ENCODE peak calls at places on chromosomes 16 and 17, in four cellular contexts. One of them, this sample, is unnamed.
A peak's percentile ranks its signal among the peaks of the same experiment; 100 is the strongest.

GRCh38 chr16:70696952-70697600 is 11.2 kb upstream of the MTSS2 start:
- DNase-seq in HCT116: no peak
- DNase-seq in WTC11: no peak
- DNase-seq in HepG2: no peak
- DNase-seq in this sample: no peak

GRCh38 chr17:31318298-31319190 is 2.9 kb downstream of the EVI2A start:
- DNase-seq in HCT116: no peak
- DNase-seq in WTC11: no peak
- DNase-seq in HepG2: no peak
- DNase-seq in this sample: peak; percentile 63

GRCh38 chr16:85314633-85315032 is 202.4 kb upstream of the CIBAR2 start:
- DNase-seq in HCT116: no peak
- DNase-seq in WTC11: no peak
- DNase-seq in HepG2: no peak
- DNase-seq in this sample: no peak

GRCh38 chr16:49638696-49639629 is 216.9 kb downstream of the ZNF423 start:
- DNase-seq in HCT116: no peak
- DNase-seq in WTC11: no peak
- DNase-seq in HepG2: no peak
- DNase-seq in this sample: no peak

GRCh38 chr16:53502331-53503269 is at the start of gene AKTIP:
- DNase-seq in HCT116: no peak
- DNase-seq in WTC11: peak; percentile 67
- DNase-seq in HepG2: no peak
- DNase-seq in this sample: no peak

GRCh38 chr16:84883301-84883700 is 63.5 kb downstream of the CRISPLD2 start:
- DNase-seq in HCT116: no peak
- DNase-seq in WTC11: peak; percentile 24
- DNase-seq in HepG2: no peak
- DNase-seq in this sample: no peak

GRCh38 chr17:77879896-77880280 is 78.6 kb upstream of the TNRC6C start:
- DNase-seq in HCT116: no peak
- DNase-seq in WTC11: no peak
- DNase-seq in HepG2: no peak
- DNase-seq in this sample: no peak

GRCh38 chr16:11296706-11297491 is 15.8 kb upstream of the PRM1 start:
- DNase-seq in HCT116: no peak
- DNase-seq in WTC11: no peak
- DNase-seq in HepG2: peak; percentile 87
- DNase-seq in this sample: peak; percentile 35

GRCh38 chr16:50743575-50744225 is 1.8 kb downstream of the CYLD start:
- DNase-seq in HCT116: no peak
- DNase-seq in WTC11: no peak
- DNase-seq in HepG2: no peak
- DNase-seq in this sample: no peak

GRCh38 chr16:12837344-12837743 is 33.7 kb upstream of the CPPED1 start:
- DNase-seq in HCT116: no peak
- DNase-seq in WTC11: no peak
- DNase-seq in HepG2: no peak
- DNase-seq in this sample: no peak

GRCh38 chr17:7417056-7417655 is 3.0 kb upstream of the SPEM1 start:
- DNase-seq in HCT116: no peak
- DNase-seq in WTC11: no peak
- DNase-seq in HepG2: no peak
- DNase-seq in this sample: no peak

GRCh38 chr16:27642753-27643152 is 92.8 kb downstream of the KATNIP start:
- DNase-seq in HCT116: peak; percentile 7
- DNase-seq in WTC11: peak; percentile 49
- DNase-seq in HepG2: peak; percentile 35
- DNase-seq in this sample: no peak

GRCh38 chr17:40921026-40921425 is 16.4 kb downstream of the KRT23 start:
- DNase-seq in HCT116: no peak
- DNase-seq in WTC11: no peak
- DNase-seq in HepG2: no peak
- DNase-seq in this sample: no peak

GRCh38 chr16:31352344-31353115 is 2.4 kb upstream of the ITGAX start:
- DNase-seq in HCT116: no peak
- DNase-seq in WTC11: no peak
- DNase-seq in HepG2: no peak
- DNase-seq in this sample: no peak

GRCh38 chr16:58042001-58042885 is 16.7 kb downstream of the MMP15 start:
- DNase-seq in HCT116: no peak
- DNase-seq in WTC11: no peak
- DNase-seq in HepG2: no peak
- DNase-seq in this sample: no peak

GRCh38 chr16:88681084-88681680 is 5.1 kb downstream of the SNAI3 start:
- DNase-seq in HCT116: no peak
- DNase-seq in WTC11: peak; percentile 79
- DNase-seq in HepG2: peak; percentile 60
- DNase-seq in this sample: no peak

GRCh38 chr17:19346351-19347255 is 15.9 kb downstream of the B9D1 start:
- DNase-seq in HCT116: peak; percentile 23
- DNase-seq in WTC11: no peak
- DNase-seq in HepG2: peak; percentile 74
- DNase-seq in this sample: no peak

GRCh38 chr17:48569676-48570324 is 8.3 kb downstream of the HOXB4 start:
- DNase-seq in HCT116: no peak
- DNase-seq in WTC11: no peak
- DNase-seq in HepG2: no peak
- DNase-seq in this sample: no peak

GRCh38 chr17:48571024-48571818 is 6.9 kb downstream of the HOXB4 start:
- DNase-seq in HCT116: no peak
- DNase-seq in WTC11: no peak
- DNase-seq in HepG2: no peak
- DNase-seq in this sample: no peak

GRCh38 chr17:48568499-48569259 is 9.5 kb downstream of the HOXB4 start:
- DNase-seq in HCT116: no peak
- DNase-seq in WTC11: no peak
- DNase-seq in HepG2: no peak
- DNase-seq in this sample: no peak

GRCh38 chr17:48571826-48572417 is 6.2 kb downstream of the HOXB4 start:
- DNase-seq in HCT116: no peak
- DNase-seq in WTC11: no peak
- DNase-seq in HepG2: no peak
- DNase-seq in this sample: no peak

DNA sequence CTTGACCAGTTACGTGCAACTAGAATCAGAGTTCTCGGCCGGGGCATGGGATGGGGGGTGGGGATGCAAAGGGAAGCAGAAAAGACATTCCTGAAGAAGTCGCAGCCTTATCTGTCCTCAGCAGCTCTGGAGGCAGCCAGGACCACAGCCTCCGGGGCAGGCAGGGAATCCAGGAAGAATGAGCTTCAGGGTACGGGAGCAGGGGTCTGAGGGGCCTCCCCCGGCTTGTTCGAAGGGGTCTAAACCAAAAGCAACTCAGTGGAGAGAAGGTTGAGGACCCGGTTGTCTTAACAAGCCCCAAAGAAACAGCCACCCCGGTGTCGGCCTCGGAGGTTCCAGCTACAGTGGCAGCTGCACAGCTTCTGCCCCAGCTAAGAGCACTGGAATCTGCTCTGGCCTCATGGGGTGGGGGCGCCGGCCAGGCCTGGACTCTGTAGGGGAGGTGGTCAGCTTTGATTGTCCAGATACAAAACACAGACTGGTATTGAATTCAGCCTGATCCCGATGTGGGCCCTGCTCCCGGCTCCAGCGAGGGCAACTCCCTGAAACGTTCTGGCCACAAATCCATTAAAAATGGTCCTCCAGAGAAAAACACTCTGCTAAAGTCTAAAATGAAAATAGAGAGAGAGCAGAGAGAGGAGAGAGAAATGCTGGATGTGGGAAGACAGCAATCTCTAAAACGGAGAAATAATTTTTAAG is 7.7 kb downstream of the HOXB4 start:
- DNase-seq in HCT116: no peak
- DNase-seq in WTC11: no peak
- DNase-seq in HepG2: no peak
- DNase-seq in this sample: no peak
- TF ChIP-seq ATF3 in HCT116: no peak
- TF ChIP-seq ATF3 in WTC11: no peak
- TF ChIP-seq ATF3 in HepG2: no peak
- TF ChIP-seq ATF3 in this sample: no peak

DNA sequence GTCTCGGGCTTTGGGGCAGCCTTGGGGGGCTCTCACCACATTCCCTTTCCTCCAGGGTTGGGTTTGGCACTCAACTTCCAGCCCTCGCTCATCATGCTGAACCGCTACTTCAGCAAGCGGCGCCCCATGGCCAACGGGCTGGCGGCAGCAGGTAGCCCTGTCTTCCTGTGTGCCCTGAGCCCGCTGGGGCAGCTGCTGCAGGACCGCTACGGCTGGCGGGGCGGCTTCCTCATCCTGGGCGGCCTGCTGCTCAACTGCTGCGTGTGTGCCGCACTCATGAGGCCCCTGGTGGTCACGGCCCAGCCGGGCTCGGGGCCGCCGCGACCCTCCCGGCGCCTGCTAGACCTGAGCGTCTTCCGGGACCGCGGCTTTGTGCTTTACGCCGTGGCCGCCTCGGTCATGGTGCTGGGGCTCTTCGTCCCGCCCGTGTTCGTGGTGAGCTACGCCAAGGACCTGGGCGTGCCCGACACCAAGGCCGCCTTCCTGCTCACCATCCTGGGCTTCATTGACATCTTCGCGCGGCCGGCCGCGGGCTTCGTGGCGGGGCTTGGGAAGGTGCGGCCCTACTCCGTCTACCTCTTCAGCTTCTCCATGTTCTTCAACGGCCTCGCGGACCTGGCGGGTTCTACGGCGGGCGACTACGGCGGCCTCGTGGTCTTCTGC is 8.4 kb downstream of the SLC16A3 start:
- DNase-seq in HCT116: no peak
- DNase-seq in WTC11: peak; percentile 44
- DNase-seq in HepG2: no peak
- DNase-seq in this sample: no peak
- TF ChIP-seq ATF3 in HCT116: no peak
- TF ChIP-seq ATF3 in WTC11: no peak
- TF ChIP-seq ATF3 in HepG2: no peak
- TF ChIP-seq ATF3 in this sample: no peak

GRCh38 chr17:48162305-48162934 is 54.9 kb downstream of the SNX11 start:
- DNase-seq in HCT116: no peak
- DNase-seq in WTC11: no peak
- DNase-seq in HepG2: no peak
- DNase-seq in this sample: no peak

GRCh38 chr17:48162946-48163506 is 55.5 kb downstream of the SNX11 start:
- DNase-seq in HCT116: no peak
- DNase-seq in WTC11: no peak
- DNase-seq in HepG2: peak; percentile 56
- DNase-seq in this sample: no peak

GRCh38 chr17:48161127-48161905 is 53.8 kb downstream of the SNX11 start:
- DNase-seq in HCT116: no peak
- DNase-seq in WTC11: no peak
- DNase-seq in HepG2: no peak
- DNase-seq in this sample: no peak

GRCh38 chr17:48163809-48164208 is 56.2 kb downstream of the SNX11 start:
- DNase-seq in HCT116: no peak
- DNase-seq in WTC11: no peak
- DNase-seq in HepG2: no peak
- DNase-seq in this sample: no peak

DNA sequence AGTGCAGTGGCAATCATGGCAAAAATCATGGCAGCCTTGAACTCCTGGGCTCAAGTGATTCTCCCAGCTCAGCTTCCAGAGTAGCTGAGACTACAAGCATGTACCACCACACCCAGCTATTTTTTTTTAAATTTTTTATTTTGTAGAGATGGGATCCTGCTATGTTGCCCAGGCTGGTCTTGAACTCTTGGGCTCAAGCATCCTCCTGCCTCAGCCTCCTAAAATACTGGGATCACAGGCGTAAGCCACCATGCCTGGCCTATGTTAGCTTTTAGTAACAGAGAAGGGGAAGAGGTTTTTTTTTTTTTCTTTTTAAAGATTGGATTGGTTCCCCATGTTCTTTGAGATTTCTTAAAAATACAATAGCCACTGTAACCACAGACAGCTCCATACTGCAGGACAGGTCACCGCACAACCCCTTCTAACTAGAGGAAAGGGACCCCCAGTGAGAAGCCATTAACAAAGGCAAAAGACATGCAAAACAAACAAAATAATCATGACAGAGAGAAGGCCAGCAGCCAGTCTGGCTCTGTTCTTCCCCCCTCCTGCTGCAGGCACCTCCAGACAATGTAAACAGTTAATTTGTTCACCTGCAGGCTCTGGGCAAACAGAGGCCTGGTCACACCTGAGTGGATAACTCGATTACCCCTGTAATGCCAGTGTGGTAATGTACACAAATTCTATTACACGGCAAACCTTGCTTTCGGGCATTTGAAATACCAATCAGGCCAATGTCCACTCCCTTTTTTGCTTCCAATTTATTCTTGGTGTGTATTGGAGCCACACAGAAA is 52.8 kb downstream of the SNX11 start:
- DNase-seq in HCT116: no peak
- DNase-seq in WTC11: peak; percentile 60
- DNase-seq in HepG2: no peak
- DNase-seq in this sample: no peak
- TF ChIP-seq ATF3 in HCT116: no peak
- TF ChIP-seq ATF3 in WTC11: no peak
- TF ChIP-seq ATF3 in HepG2: no peak
- TF ChIP-seq ATF3 in this sample: no peak

DNA sequence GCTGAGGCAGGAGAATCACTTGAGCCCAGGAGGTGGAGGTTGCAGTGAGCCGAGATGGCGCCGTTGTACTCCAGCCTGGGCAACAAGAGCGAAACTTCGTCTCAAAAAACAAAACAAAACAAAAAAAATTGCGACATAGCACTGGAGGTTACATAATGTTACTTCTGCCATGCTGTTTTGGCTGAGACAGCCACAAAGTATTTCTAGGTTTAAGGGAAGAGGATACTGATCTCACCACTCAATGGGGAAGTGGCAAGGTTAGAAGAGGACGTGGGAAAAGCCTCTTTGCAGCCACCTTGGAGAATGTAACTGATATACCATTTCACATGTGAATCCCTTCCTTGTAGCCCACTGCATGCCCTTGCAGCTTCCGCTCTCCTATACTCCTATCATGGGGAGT is 131.2 kb upstream of the NLRP1 start:
- DNase-seq in HCT116: no peak
- DNase-seq in WTC11: no peak
- DNase-seq in HepG2: no peak
- DNase-seq in this sample: no peak
- TF ChIP-seq ATF3 in HCT116: no peak
- TF ChIP-seq ATF3 in WTC11: no peak
- TF ChIP-seq ATF3 in HepG2: no peak
- TF ChIP-seq ATF3 in this sample: no peak

DNA sequence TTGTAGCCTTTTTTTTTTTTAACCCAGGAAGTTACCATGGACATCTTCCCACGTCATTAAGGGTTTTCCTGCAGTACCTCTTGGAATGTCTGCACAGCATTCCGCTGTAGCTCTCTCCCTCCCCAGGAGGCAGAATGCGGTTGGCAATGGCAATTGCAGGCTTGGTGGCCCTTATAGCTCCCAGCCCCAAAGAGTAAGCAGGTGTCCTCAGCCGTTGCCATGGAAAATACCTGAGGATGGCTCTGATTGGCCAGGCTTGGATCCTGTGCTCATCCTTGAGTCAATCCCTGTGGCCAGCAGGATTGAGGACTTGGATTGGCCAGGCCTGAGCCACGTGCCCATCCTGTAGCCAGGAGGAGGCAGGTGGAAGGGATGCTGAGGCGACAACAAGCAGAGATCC is 15.5 kb upstream of the TIMP2 start:
- DNase-seq in HCT116: no peak
- DNase-seq in WTC11: peak; percentile 62
- DNase-seq in HepG2: peak; percentile 50
- DNase-seq in this sample: no peak
- TF ChIP-seq ATF3 in HCT116: no peak
- TF ChIP-seq ATF3 in WTC11: no peak
- TF ChIP-seq ATF3 in HepG2: no peak
- TF ChIP-seq ATF3 in this sample: no peak

This sample was measured in GM12878.